ENCODE peak calls at places on chromosomes 1 and 21, in nine cellular contexts. P is BJ; C is ELR; D is stimulated activated CD4-positive, alpha-beta T cell treated with anti-CD3 and anti-CD28 coated beads, Interleukin-1b, Interleukin-23, amount 100 ng/mL, for 24 hours; F is NCI-H1105 treated with DMSO at 0.1 percent for 48 hours; Z is putamen; S is AML-193; H is sciatic nerve; T is lower lobe of right lung. Q is an unnamed sample.

GRCh38 chr1:47751188-47751587 is 246.0 kb downstream of the TRABD2B start:
- DNase-seq in D (no peak), Z (no peak), T (no peak), F (no peak), P (no peak), S (no peak), H (no peak), C (no peak), Q (no peak)

GRCh38 chr21:42479582-42479981 is 16.4 kb downstream of the RSPH1 start:
- DNase-seq in D (no peak), Z (peak), C (no peak), P (no peak), H (no peak), F (no peak), S (no peak), T (no peak), Q (no peak)

GRCh38 chr1:225828706-225829344 is 18.9 kb downstream of the EPHX1 start:
- DNase-seq in D (no peak), S (no peak), Z (no peak), T (no peak), H (peak), P (no peak), C (no peak), F (no peak), Q (no peak)

GRCh38 chr1:211259596-211260126 is 495 bp downstream of the RCOR3 start:
- DNase-seq in F (peak), D (peak), H (peak), Z (peak), S (peak), T (no peak), C (peak), P (no peak), Q (no peak)

GRCh38 chr1:50658421-50659076 is 235.3 kb upstream of the DMRTA2 start:
- DNase-seq in S (no peak), C (peak), Z (no peak), P (no peak), F (no peak), T (no peak), D (no peak), H (no peak), Q (no peak)

GRCh38 chr1:39737546-39738169 is 1.0 kb upstream of the PPIE start:
- DNase-seq in T (no peak), H (no peak), D (no peak), F (no peak), C (peak), S (no peak), P (no peak), Z (no peak), Q (no peak)

GRCh38 chr1:162905759-162906158 is 44.8 kb upstream of the CCDC190 start:
- DNase-seq in Z (no peak), S (no peak), H (no peak), D (no peak), T (no peak), F (no peak), C (peak), P (peak), Q (no peak)

GRCh38 chr1:167935252-167936067 is 1.0 kb upstream of the DCAF6 start:
- DNase-seq in T (no peak), P (peak), Z (peak), F (peak), H (no peak), C (peak), D (peak), S (peak), Q (peak)

GRCh38 chr1:27605796-27606707 is 2.1 kb upstream of the AHDC1 start:
- DNase-seq in F (peak), D (no peak), Z (no peak), P (no peak), T (no peak), S (peak), C (peak), H (peak), Q (peak)

GRCh38 chr1:228007801-228008341 is 1.1 kb downstream of the WNT3A start:
- DNase-seq in S (no peak), P (no peak), Z (no peak), H (peak), C (no peak), F (no peak), T (no peak), D (no peak), Q (no peak)

GRCh38 chr1:18886003-18886335 is 16.4 kb downstream of the ALDH4A1 start:
- DNase-seq in H (no peak), Z (no peak), T (no peak), F (no peak), C (peak), P (no peak), S (no peak), D (no peak), Q (no peak)

GRCh38 chr1:37068897-37069296 is 34.6 kb upstream of the GRIK3 start:
- DNase-seq in P (no peak), Z (no peak), S (no peak), D (no peak), T (no peak), H (no peak), C (no peak), F (no peak), Q (no peak)

GRCh38 chr21:45989355-45990048 is 7.9 kb downstream of the COL6A1 start:
- DNase-seq in C (no peak), H (peak), F (no peak), Z (no peak), S (no peak), T (peak), P (no peak), D (no peak), Q (no peak)

GRCh38 chr1:23923592-23924495 is 10.7 kb upstream of the CNR2 start:
- DNase-seq in Z (no peak), F (no peak), P (no peak), H (peak), C (no peak), T (no peak), S (no peak), D (no peak), Q (no peak)

GRCh38 chr21:39681845-39682244 is 63.1 kb upstream of the IGSF5 start:
- DNase-seq in T (no peak), P (peak), S (no peak), F (no peak), H (no peak), Z (no peak), C (peak), D (no peak), Q (no peak)

GRCh38 chr1:201336711-201337450 is 40.6 kb downstream of the TNNT2 start:
- DNase-seq in Z (no peak), F (no peak), C (no peak), H (no peak), S (no peak), T (peak), D (no peak), P (no peak), Q (no peak)

GRCh38 chr1:241499910-241500309 is 19.6 kb downstream of the FH start:
- DNase-seq in H (no peak), S (peak), F (peak), C (peak), D (no peak), P (no peak), Z (no peak), T (no peak), Q (no peak)

GRCh38 chr1:171909711-171910110 is 68.4 kb downstream of the DNM3 start:
- DNase-seq in Z (no peak), H (no peak), S (no peak), P (no peak), F (peak), D (no peak), C (no peak), T (no peak), Q (no peak)

GRCh38 chr1:51157411-51157810 is 55.4 kb downstream of the C1orf185 start:
- DNase-seq in P (no peak), S (no peak), Z (no peak), D (no peak), F (no peak), C (no peak), H (no peak), T (no peak), Q (no peak)

GRCh38 chr1:50163674-50164073 is 55.0 kb downstream of the ELAVL4 start:
- DNase-seq in Z (no peak), S (no peak), D (no peak), H (no peak), C (no peak), F (no peak), T (no peak), P (no peak), Q (no peak)

GRCh38 chr1:43885311-43885801 is 48.2 kb upstream of the ARTN start:
- DNase-seq in Z (no peak), F (no peak), P (no peak), T (no peak), S (no peak), D (no peak), H (no peak), C (no peak), Q (no peak)

GRCh38 chr1:213986020-213986924 is 1.5 kb upstream of the PROX1 start:
- DNase-seq in Z (no peak), D (no peak), C (no peak), T (no peak), P (no peak), S (no peak), F (no peak), H (no peak), Q (no peak)

GRCh38 chr1:165189011-165189410 is 167.5 kb downstream of the LMX1A start:
- DNase-seq in S (no peak), H (no peak), F (no peak), D (no peak), C (no peak), P (no peak), Z (no peak), T (no peak), Q (no peak)

GRCh38 chr1:165841582-165842362 is 14.4 kb downstream of the UCK2 start:
- DNase-seq in F (no peak), S (no peak), P (no peak), T (no peak), H (no peak), C (peak), Z (no peak), D (no peak), Q (no peak)

GRCh38 chr1:22323141-22323845 is 128.4 kb upstream of the ZBTB40 start:
- DNase-seq in S (no peak), P (no peak), F (no peak), T (no peak), C (no peak), D (no peak), Z (no peak), H (peak), Q (no peak)

GRCh38 chr21:42760977-42761751 is 107.7 kb downstream of the PDE9A start:
- DNase-seq in H (no peak), D (no peak), C (no peak), T (peak), F (peak), Z (no peak), P (no peak), S (no peak), Q (no peak)

GRCh38 chr1:109876617-109877319 is 33.9 kb upstream of the CSF1 start:
- DNase-seq in Z (no peak), D (no peak), F (no peak), S (no peak), H (no peak), C (peak), T (no peak), P (no peak), Q (no peak)

GRCh38 chr1:29709711-29710169 is 473.4 kb downstream of the PTPRU start:
- DNase-seq in F (peak), D (no peak), T (no peak), H (no peak), P (no peak), Z (no peak), S (no peak), C (peak), Q (no peak)

GRCh38 chr1:30704271-30704670 is 19.1 kb downstream of the MATN1 start:
- DNase-seq in D (no peak), F (no peak), Z (no peak), S (no peak), P (no peak), H (no peak), T (no peak), C (peak), Q (no peak)